ENCODE peak calls at places on chromosomes 2 and 18, in six cellular contexts. J, N, L, T, C and M are unnamed samples.
A peak's percentile ranks its signal among the peaks of the same experiment; 100 is the strongest.

GRCh38 chr2:33278245-33278943 is 198.1 kb upstream of the RASGRP3 start:
- DNase-seq in J (peak; percentile 37), N (no peak), L (no peak), T (no peak), C (no peak), M (no peak)

GRCh38 chr2:109632158-109632789 is 18.1 kb downstream of the SOWAHC start:
- DNase-seq in J (no peak), N (no peak), L (no peak), T (no peak), C (peak; percentile 86), M (no peak)

GRCh38 chr2:149401007-149401406 is 70.6 kb downstream of the LYPD6 start:
- DNase-seq in J (no peak), N (no peak), L (no peak), T (no peak), C (no peak), M (no peak)

GRCh38 chr2:72612614-72613160 is 213.1 kb downstream of the EXOC6B start:
- DNase-seq in J (no peak), N (no peak), L (no peak), T (no peak), C (no peak), M (no peak)

GRCh38 chr2:74831693-74832530 is 2.0 kb upstream of the HK2 start:
- DNase-seq in J (no peak), N (no peak), L (no peak), T (no peak), C (peak; percentile 62), M (no peak)

GRCh38 chr2:214193943-214194342 is 216.9 kb upstream of the VWC2L start:
- DNase-seq in J (no peak), N (no peak), L (no peak), T (no peak), C (no peak), M (no peak)

GRCh38 chr2:223759569-223760430 is 77.6 kb downstream of the AP1S3 start:
- DNase-seq in J (no peak), N (no peak), L (no peak), T (no peak), C (peak; percentile 81), M (no peak)

GRCh38 chr2:232776435-232776834 is at the start of gene KCNJ13:
- DNase-seq in J (no peak), N (no peak), L (no peak), T (no peak), C (no peak), M (no peak)

GRCh38 chr2:182117203-182117602 is 131.6 kb downstream of the PPP1R1C start:
- DNase-seq in J (no peak), N (no peak), L (no peak), T (no peak), C (no peak), M (no peak)

GRCh38 chr2:240956935-240957655 is 41.3 kb upstream of the SNED1 start:
- DNase-seq in J (no peak), N (no peak), L (no peak), T (no peak), C (no peak), M (peak; percentile 46)

GRCh38 chr18:3333056-3333720 is 71.3 kb downstream of the MYL12B start:
- DNase-seq in J (no peak), N (no peak), L (no peak), T (no peak), C (no peak), M (no peak)

GRCh38 chr2:176234216-176234615 is 35.0 kb upstream of the MTX2 start:
- DNase-seq in J (no peak), N (no peak), L (no peak), T (no peak), C (no peak), M (no peak)

GRCh38 chr18:50836521-50836957 is 16.7 kb upstream of the MRO start:
- DNase-seq in J (no peak), N (no peak), L (no peak), T (no peak), C (no peak), M (no peak)

GRCh38 chr2:229486673-229487072 is 215.6 kb upstream of the PID1 start:
- DNase-seq in J (no peak), N (no peak), L (no peak), T (no peak), C (no peak), M (no peak)

GRCh38 chr2:35104306-35104705 is 1251.3 kb upstream of the CRIM1 start:
- DNase-seq in J (no peak), N (no peak), L (no peak), T (no peak), C (no peak), M (no peak)

GRCh38 chr18:27921904-27922541 is 254.9 kb downstream of the CDH2 start:
- DNase-seq in J (no peak), N (no peak), L (no peak), T (no peak), C (peak; percentile 10), M (no peak)

GRCh38 chr2:38875227-38875575 is 533 bp downstream of the DHX57 start:
- DNase-seq in J (no peak), N (no peak), L (no peak), T (no peak), C (peak; percentile 3), M (no peak)

GRCh38 chr18:75369026-75369425 is 58.5 kb downstream of the SMIM21 start:
- DNase-seq in J (no peak), N (no peak), L (no peak), T (no peak), C (no peak), M (no peak)

GRCh38 chr2:19541884-19542283 is 183.5 kb upstream of the OSR1 start:
- DNase-seq in J (no peak), N (no peak), L (no peak), T (no peak), C (no peak), M (no peak)

GRCh38 chr2:147327636-147328035 is 517.2 kb upstream of the ACVR2A start:
- DNase-seq in J (no peak), N (no peak), L (no peak), T (no peak), C (no peak), M (no peak)

GRCh38 chr2:45771251-45771650 is 119.8 kb downstream of the PRKCE start:
- DNase-seq in J (peak; percentile 75), N (no peak), L (no peak), T (peak; percentile 18), C (no peak), M (peak; percentile 90)

GRCh38 chr18:44602845-44603244 is 77.8 kb upstream of the SETBP1 start:
- DNase-seq in J (no peak), N (no peak), L (no peak), T (no peak), C (no peak), M (no peak)

GRCh38 chr2:236405357-236405756 is 141.2 kb upstream of the ASB18 start:
- DNase-seq in J (no peak), N (no peak), L (no peak), T (no peak), C (no peak), M (no peak)

GRCh38 chr18:5457467-5457957 is 86.3 kb downstream of the EPB41L3 start:
- DNase-seq in J (no peak), N (no peak), L (no peak), T (no peak), C (no peak), M (no peak)

GRCh38 chr2:130954873-130955272 is 118.2 kb downstream of the ARHGEF4 start:
- DNase-seq in J (no peak), N (no peak), L (no peak), T (no peak), C (no peak), M (no peak)

GRCh38 chr18:23938046-23938756 is 76.4 kb upstream of the TTC39C start:
- DNase-seq in J (no peak), N (no peak), L (no peak), T (no peak), C (no peak), M (no peak)

GRCh38 chr2:28394331-28394877 is 1.7 kb downstream of the FOSL2 start:
- DNase-seq in J (peak; percentile 40), N (no peak), L (peak; percentile 67), T (peak; percentile 69), C (no peak), M (peak; percentile 91)

GRCh38 chr2:109376115-109376514 is 237.7 kb downstream of the SEPTIN10 start:
- DNase-seq in J (no peak), N (no peak), L (no peak), T (peak; percentile 52), C (no peak), M (peak; percentile 34)

GRCh38 chr2:239858179-239858578 is 167.0 kb downstream of the NDUFA10 start:
- DNase-seq in J (no peak), N (no peak), L (no peak), T (no peak), C (no peak), M (no peak)

DNA sequence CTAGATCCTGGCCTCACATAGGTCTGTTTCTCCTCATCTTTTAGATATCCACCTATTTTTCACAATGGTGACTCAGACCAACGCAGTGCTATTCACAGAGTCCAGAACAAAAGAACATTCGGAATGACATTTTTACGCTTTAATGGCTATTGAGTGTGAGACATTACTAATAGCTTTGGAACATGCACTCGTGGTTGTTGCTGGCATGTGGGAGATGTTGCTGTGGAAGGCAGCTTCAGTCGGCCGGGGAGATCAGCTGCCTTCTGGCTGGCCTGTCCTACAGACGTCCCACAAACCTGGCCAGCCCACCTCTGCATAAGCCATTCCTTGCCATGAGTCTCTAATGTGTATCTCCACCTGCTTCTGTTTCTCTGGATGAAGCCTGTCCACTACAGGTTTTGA is 3.4 kb downstream of the MBP start:
- DNase-seq in J (peak; percentile 65), N (no peak), L (no peak), T (no peak), C (no peak), M (peak; percentile 84)
- H3K27me3 ChIP-seq in J (no peaks in the 10 kb centered on the region), N (peaks cover 31% of the 10 kb centered on the region), L (no peaks in the 10 kb centered on the region), T (no peaks in the 10 kb centered on the region), C (peaks cover 8% of the 10 kb centered on the region), M (peaks cover 16% of the 10 kb centered on the region)

DNA sequence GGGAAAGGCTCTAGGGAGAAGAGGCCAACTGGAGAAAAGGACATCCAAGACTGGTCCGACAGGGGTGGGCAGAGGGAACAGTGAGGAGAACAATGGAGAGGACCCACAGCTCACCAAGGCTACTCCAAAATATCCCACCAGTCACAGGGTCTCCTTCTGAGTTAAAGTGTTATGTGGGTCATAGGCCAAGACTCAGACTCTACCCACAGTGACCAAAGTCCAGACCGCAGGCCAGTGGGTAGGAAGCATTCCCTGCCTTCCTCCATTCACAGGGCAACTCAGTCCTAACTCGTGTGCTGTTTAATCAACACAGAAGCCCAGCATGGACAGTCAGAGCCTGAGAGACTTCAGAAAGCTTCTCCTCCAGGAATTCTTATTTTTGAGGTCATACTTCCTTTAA is 260.6 kb downstream of the SMAD2 start:
- DNase-seq in J (no peak), N (no peak), L (no peak), T (no peak), C (no peak), M (no peak)
- TF ChIP-seq POLR2A in J (no peak), N (no peak), L (no peak), T (no peak), C (no peak), M (no peak)

DNA sequence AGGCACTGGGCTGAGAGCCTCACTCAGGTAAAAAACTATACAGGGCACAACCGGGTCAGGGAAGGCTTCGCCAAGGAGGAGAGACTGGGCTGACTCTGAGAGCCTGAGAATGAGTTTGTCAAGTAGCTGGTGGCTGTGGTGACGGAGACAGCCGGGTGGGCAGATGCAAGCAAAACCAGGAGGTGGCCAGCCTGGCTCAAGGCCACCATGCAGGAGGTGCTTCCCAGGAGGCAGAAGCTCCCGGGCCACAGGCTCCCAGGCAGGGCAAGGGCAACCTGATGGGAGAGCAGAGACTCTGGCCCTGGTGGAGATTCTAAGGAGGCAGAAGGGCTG is 2.9 kb upstream of the INHBB start:
- DNase-seq in J (no peak), N (no peak), L (no peak), T (no peak), C (no peak), M (no peak)
- H3K27me3 ChIP-seq in J (peaks cover 11% of the 10 kb centered on the region), N (peaks cover 64% of the 10 kb centered on the region), L (no peaks in the 10 kb centered on the region), T (peaks cover 94% of the 10 kb centered on the region), C (peaks cover 90% of the 10 kb centered on the region), M (peaks cover 50% of the 10 kb centered on the region)

GRCh38 chr2:215394102-215394805 is 41.6 kb downstream of the FN1 start:
- DNase-seq in J (no peak), N (no peak), L (no peak), T (no peak), C (no peak), M (no peak)
- TF ChIP-seq POLR2A in J (no peak), N (no peak), L (no peak), T (no peak), C (peak; percentile 48), M (no peak)